ENCODE peak calls at places on chromosomes 3 and 15, in four cellular contexts. Y is lower lobe of right lung, I is brain microvascular endothelial cell, U is ovary. C is an unnamed sample. For H3K27me3, the result is how much of the 10 kb centered on the place peaks cover.

GRCh38 chr3:34012102-34012461 is 213.7 kb downstream of the PDCD6IP start:
- DNase-seq in U (no peak), Y (no peak), I (peak), C (no peak)

GRCh38 chr15:84658080-84658787 is at the start of gene NMB:
- DNase-seq in Y (peak), I (peak), U (peak), C (peak)

GRCh38 chr3:42012378-42012934 is 50.6 kb upstream of the ULK4 start:
- DNase-seq in I (no peak), U (no peak), Y (no peak), C (no peak)

GRCh38 chr15:25717861-25718504 is 145.1 kb downstream of the ATP10A start:
- DNase-seq in U (no peak), Y (no peak), I (no peak), C (peak)

GRCh38 chr3:25381083-25381482 is 47.0 kb upstream of the RARB start:
- DNase-seq in U (no peak), I (no peak), Y (no peak), C (no peak)

GRCh38 chr3:183369626-183370025 is 58.8 kb downstream of the MCF2L2 start:
- DNase-seq in U (no peak), Y (no peak), I (no peak), C (no peak)

GRCh38 chr3:115239717-115240116 is 92.6 kb upstream of the ZBTB20 start:
- DNase-seq in I (peak), U (peak), Y (no peak), C (peak)

GRCh38 chr3:83523470-83524073 is 1435.2 kb upstream of the CADM2 start:
- DNase-seq in Y (no peak), I (peak), U (no peak), C (no peak)

GRCh38 chr15:93048759-93049161 is 40.3 kb downstream of the RGMA start:
- DNase-seq in I (no peak), U (no peak), Y (peak), C (no peak)

GRCh38 chr3:185824467-185825378 is at the start of gene IGF2BP2:
- DNase-seq in I (peak), U (peak), Y (peak), C (peak)

GRCh38 chr3:104951426-104951825 is 415.3 kb upstream of the ALCAM start:
- DNase-seq in Y (no peak), I (peak), U (no peak), C (no peak)

GRCh38 chr15:52288051-52288942 is 7.3 kb downstream of the MYO5C start:
- DNase-seq in U (no peak), Y (peak), I (no peak), C (no peak)

GRCh38 chr3:10753964-10754363 is 62.1 kb upstream of the SLC6A11 start:
- DNase-seq in U (peak), Y (peak), I (peak), C (no peak)
- H3K27me3 ChIP-seq in U (under half), Y (under half), I (under half), C (under half)

GRCh38 chr15:90402230-90402629 is 14.2 kb downstream of the IQGAP1 start:
- DNase-seq in U (no peak), I (peak), Y (no peak), C (peak)

GRCh38 chr15:90402806-90403205 is 14.8 kb downstream of the IQGAP1 start:
- DNase-seq in Y (no peak), I (no peak), U (no peak), C (no peak)

GRCh38 chr15:90401499-90401898 is 13.5 kb downstream of the IQGAP1 start:
- DNase-seq in U (no peak), I (no peak), Y (no peak), C (no peak)

GRCh38 chr15:90400759-90401314 is 12.8 kb downstream of the IQGAP1 start:
- DNase-seq in U (no peak), I (peak), Y (peak), C (peak)

GRCh38 chr15:90400005-90400758 is 12.1 kb downstream of the IQGAP1 start:
- DNase-seq in I (no peak), U (no peak), Y (no peak), C (no peak)
- H3K4me3 ChIP-seq in I (no peak), U (no peak), Y (peak), C (peak)

DNA sequence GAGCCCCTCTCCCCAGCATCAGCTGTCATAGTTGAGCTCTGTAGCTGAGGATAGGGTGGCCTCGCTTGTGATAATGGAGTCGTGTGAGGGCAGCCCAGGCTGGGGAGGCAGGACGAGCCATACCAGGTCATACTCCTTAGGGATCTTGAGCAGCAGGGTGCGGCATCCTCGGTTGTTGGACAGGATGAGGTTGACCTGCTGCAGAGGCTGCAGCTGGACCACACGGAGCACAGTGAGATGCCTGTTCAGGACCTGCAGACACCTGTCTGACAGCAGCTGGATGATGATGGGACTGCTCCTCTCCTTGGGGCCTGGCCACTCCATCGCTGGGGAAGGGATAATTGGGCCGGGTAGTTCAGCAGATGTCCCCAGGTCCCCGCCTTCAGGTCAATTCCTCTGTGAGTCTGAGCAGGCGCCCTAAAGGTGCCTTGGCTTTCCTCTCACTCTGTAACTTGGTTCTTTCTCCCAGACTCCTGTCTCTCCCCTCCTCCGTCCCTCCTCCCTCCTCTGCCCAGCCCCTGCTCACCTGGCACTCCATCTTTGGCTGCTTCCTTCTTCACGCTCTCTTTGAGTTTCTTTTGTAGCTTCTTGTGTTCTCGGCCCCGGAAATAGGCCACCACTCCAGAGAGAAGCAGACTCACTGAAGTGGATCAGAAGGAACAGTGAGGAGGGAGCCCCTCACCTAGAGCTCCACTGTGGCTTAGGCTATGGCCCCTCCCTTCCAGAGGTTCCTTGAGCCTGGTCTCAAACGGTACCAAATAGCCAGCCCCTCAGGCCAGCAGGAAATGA is 7.8 kb downstream of the DUOX2 start:
- DNase-seq in Y (no peak), U (no peak), I (no peak), C (no peak)
- H3K27me3 ChIP-seq in Y (under half), U (under half), I (under half), C (under half)

DNA sequence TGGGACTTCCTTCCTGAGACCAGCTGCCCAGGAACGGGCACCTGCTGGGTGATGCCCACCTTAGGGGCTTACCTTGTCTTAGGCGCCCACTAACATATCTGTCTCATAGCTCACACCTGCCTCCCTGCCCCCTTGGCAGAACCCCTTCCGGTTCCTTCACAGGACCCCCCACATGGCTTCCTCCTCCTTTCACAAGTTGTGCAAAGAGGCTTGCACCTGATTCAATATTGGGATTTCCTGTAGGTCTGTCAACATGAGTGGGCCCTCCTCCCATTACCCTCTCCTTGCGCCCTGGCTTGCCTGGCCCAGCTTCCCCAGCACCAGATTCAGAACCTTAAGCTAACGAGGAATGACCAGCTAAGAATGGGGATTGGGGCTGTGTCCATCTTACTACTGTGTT is 633 bp downstream of the THPO start:
- DNase-seq in I (no peak), Y (no peak), U (no peak), C (peak)
- H3K4me3 ChIP-seq in I (no peak), Y (no peak), U (no peak), C (no peak)

GRCh38 chr3:195761503-195762248 is 40.9 kb downstream of the MUC20 start:
- DNase-seq in U (no peak), I (no peak), Y (peak), C (peak)
- H3K27me3 ChIP-seq in U (under half), I (under half), Y (half or more), C (under half)

GRCh38 chr3:46926039-46926438 is 48.5 kb downstream of the PTH1R start:
- DNase-seq in Y (peak), U (no peak), I (peak), C (no peak)

GRCh38 chr3:46928297-46928696 is 48.2 kb downstream of the CCDC12 start:
- DNase-seq in I (no peak), U (no peak), Y (no peak), C (no peak)

GRCh38 chr3:46927718-46928073 is 48.8 kb downstream of the CCDC12 start:
- DNase-seq in U (no peak), I (no peak), Y (no peak), C (no peak)

GRCh38 chr3:46926447-46926846 is 48.9 kb downstream of the PTH1R start:
- DNase-seq in I (no peak), Y (peak), U (no peak), C (no peak)

GRCh38 chr3:46926871-46927717 is 49.5 kb downstream of the CCDC12 start:
- DNase-seq in Y (peak), I (no peak), U (no peak), C (no peak)
- H3K4me3 ChIP-seq in Y (no peak), I (no peak), U (no peak), C (no peak)

DNA sequence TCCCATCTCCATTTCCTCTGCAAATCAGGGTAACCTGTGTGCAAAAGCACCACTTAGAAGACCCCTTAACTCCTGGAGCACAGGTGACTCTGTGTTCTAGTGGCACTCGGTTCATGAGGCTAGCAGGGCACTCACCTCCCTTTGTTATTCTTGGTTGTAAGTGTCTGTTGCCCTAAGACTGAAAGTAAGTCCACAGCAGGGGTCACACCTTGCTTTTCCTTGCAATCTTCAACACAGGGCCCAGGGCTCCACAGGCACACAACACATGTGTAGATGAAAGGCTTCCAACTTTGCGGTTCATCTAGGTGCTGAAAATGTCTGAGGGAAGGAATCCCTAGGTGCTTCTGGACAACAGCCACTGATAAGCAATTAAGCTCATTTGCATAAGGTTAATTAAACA is 2.9 kb downstream of the RNU6-1 start:
- DNase-seq in U (no peak), I (no peak), Y (no peak), C (no peak)
- H3K27me3 ChIP-seq in U (under half), I (under half), Y (under half), C (under half)